ENCODE peak calls at places on chromosomes 6 and 20, in eight cellular contexts. A, F, R, C, G, B, K and Q are unnamed samples.
A peak's percentile ranks its signal among the peaks of the same experiment; 100 is the strongest.

GRCh38 chr6:41425511-41425910 is 90.1 kb downstream of the NCR2 start:
- DNase-seq in A (no peak), F (no peak), R (no peak), C (no peak), G (no peak), B (no peak), K (no peak), Q (no peak)

GRCh38 chr6:163806761-163807499 is 392.4 kb downstream of the QKI start:
- DNase-seq in A (no peak), F (no peak), R (no peak), C (no peak), G (no peak), B (no peak), K (no peak), Q (no peak)

GRCh38 chr6:33249732-33250625 is 21.7 kb downstream of the VPS52 start:
- DNase-seq in A (no peak), F (no peak), R (no peak), C (no peak), G (no peak), B (no peak), K (no peak), Q (peak; percentile 55)

GRCh38 chr6:43823390-43823789 is 53.4 kb downstream of the VEGFA start:
- DNase-seq in A (no peak), F (no peak), R (no peak), C (no peak), G (no peak), B (no peak), K (no peak), Q (no peak)

GRCh38 chr6:140091895-140092294 is 717.4 kb upstream of the CITED2 start:
- DNase-seq in A (no peak), F (no peak), R (no peak), C (no peak), G (no peak), B (no peak), K (no peak), Q (no peak)

GRCh38 chr6:142913511-142914047 is 31.4 kb downstream of the HIVEP2 start:
- DNase-seq in A (no peak), F (peak; percentile 82), R (peak; percentile 65), C (no peak), G (peak; percentile 41), B (peak; percentile 88), K (no peak), Q (no peak)

GRCh38 chr20:45817652-45818194 is 5.3 kb downstream of the UBE2C start:
- DNase-seq in A (no peak), F (no peak), R (no peak), C (no peak), G (no peak), B (no peak), K (no peak), Q (peak; percentile 57)

GRCh38 chr6:109736273-109737031 is 45.4 kb downstream of the FIG4 start:
- DNase-seq in A (no peak), F (no peak), R (no peak), C (no peak), G (no peak), B (no peak), K (no peak), Q (no peak)

GRCh38 chr20:64145458-64146300 is 18.6 kb upstream of the MYT1 start:
- DNase-seq in A (no peak), F (no peak), R (no peak), C (no peak), G (no peak), B (no peak), K (no peak), Q (no peak)

GRCh38 chr6:38848760-38849159 is 133.6 kb downstream of the DNAH8 start:
- DNase-seq in A (no peak), F (no peak), R (no peak), C (no peak), G (no peak), B (no peak), K (no peak), Q (no peak)

GRCh38 chr6:359261-360035 is 32.1 kb upstream of the IRF4 start:
- DNase-seq in A (no peak), F (no peak), R (no peak), C (no peak), G (no peak), B (no peak), K (no peak), Q (no peak)

GRCh38 chr20:58867211-58867610 is 14.7 kb downstream of the GNAS start:
- DNase-seq in A (no peak), F (no peak), R (no peak), C (no peak), G (no peak), B (no peak), K (no peak), Q (no peak)

GRCh38 chr6:28643017-28643740 is 117.5 kb downstream of the GPX5 start:
- DNase-seq in A (peak; percentile 4), F (no peak), R (no peak), C (no peak), G (no peak), B (no peak), K (peak; percentile 39), Q (no peak)

GRCh38 chr6:151690768-151691562 is 116.5 kb upstream of the ESR1 start:
- DNase-seq in A (no peak), F (no peak), R (peak; percentile 3), C (no peak), G (no peak), B (peak; percentile 19), K (no peak), Q (no peak)

GRCh38 chr20:39823239-39823638 is 861.1 kb downstream of the DHX35 start:
- DNase-seq in A (no peak), F (no peak), R (no peak), C (no peak), G (no peak), B (no peak), K (peak; percentile 35), Q (no peak)

GRCh38 chr6:151488226-151488625 is 5.6 kb upstream of the CCDC170 start:
- DNase-seq in A (no peak), F (no peak), R (no peak), C (no peak), G (no peak), B (no peak), K (no peak), Q (no peak)

GRCh38 chr6:117906905-117907599 is at the start of gene SLC35F1:
- DNase-seq in A (peak; percentile 61), F (no peak), R (no peak), C (peak; percentile 69), G (no peak), B (no peak), K (no peak), Q (peak; percentile 17)

GRCh38 chr20:50360218-50360672 is 149.9 kb upstream of the PTPN1 start:
- DNase-seq in A (no peak), F (no peak), R (no peak), C (no peak), G (no peak), B (no peak), K (no peak), Q (peak; percentile 58)

GRCh38 chr6:144898741-144899140 is 613.6 kb downstream of the UTRN start:
- DNase-seq in A (no peak), F (no peak), R (no peak), C (no peak), G (no peak), B (no peak), K (no peak), Q (no peak)

GRCh38 chr6:72621243-72622093 is at the start of gene KCNQ5:
- DNase-seq in A (peak; percentile 37), F (no peak), R (no peak), C (peak; percentile 21), G (no peak), B (peak; percentile 73), K (peak; percentile 30), Q (peak; percentile 33)

GRCh38 chr20:3980260-3981131 is 34.9 kb downstream of the RNF24 start:
- DNase-seq in A (no peak), F (no peak), R (no peak), C (no peak), G (no peak), B (peak; percentile 19), K (peak; percentile 26), Q (peak; percentile 18)